ENCODE peak calls at places on chromosomes 2 and 18, in six cellular contexts. One of them, this sample, is unnamed.

GRCh38 chr2:9112079-9112721 is 94.4 kb upstream of the ASAP2 start:
- DNase-seq in IMR-90: peak
- DNase-seq in fibroblast of mammary gland: peak
- DNase-seq in K562: peak
- DNase-seq in cardiac muscle cell: peak
- DNase-seq in HCT116: peak
- DNase-seq in this sample: peak

GRCh38 chr2:229675569-229675968 is 38.8 kb downstream of the DNER start:
- DNase-seq in IMR-90: no peak
- DNase-seq in fibroblast of mammary gland: no peak
- DNase-seq in K562: no peak
- DNase-seq in cardiac muscle cell: no peak
- DNase-seq in HCT116: no peak
- DNase-seq in this sample: no peak

GRCh38 chr2:28643911-28644334 is 107.7 kb upstream of the PPP1CB start:
- DNase-seq in IMR-90: peak
- DNase-seq in fibroblast of mammary gland: peak
- DNase-seq in K562: no peak
- DNase-seq in cardiac muscle cell: no peak
- DNase-seq in HCT116: no peak
- DNase-seq in this sample: no peak

GRCh38 chr18:11752116-11752911 is 63.2 kb downstream of the GNAL start:
- DNase-seq in IMR-90: peak
- DNase-seq in fibroblast of mammary gland: peak
- DNase-seq in K562: peak
- DNase-seq in cardiac muscle cell: peak
- DNase-seq in HCT116: no peak
- DNase-seq in this sample: no peak

GRCh38 chr2:42359304-42359749 is 1.7 kb downstream of the COX7A2L start:
- DNase-seq in IMR-90: peak
- DNase-seq in fibroblast of mammary gland: no peak
- DNase-seq in K562: no peak
- DNase-seq in cardiac muscle cell: no peak
- DNase-seq in HCT116: no peak
- DNase-seq in this sample: no peak

GRCh38 chr2:51710222-51710621 is 678.3 kb upstream of the NRXN1 start:
- DNase-seq in IMR-90: no peak
- DNase-seq in fibroblast of mammary gland: no peak
- DNase-seq in K562: peak
- DNase-seq in cardiac muscle cell: peak
- DNase-seq in HCT116: peak
- DNase-seq in this sample: no peak

GRCh38 chr2:105934467-105934866 is 189.8 kb downstream of the NCK2 start:
- DNase-seq in IMR-90: no peak
- DNase-seq in fibroblast of mammary gland: no peak
- DNase-seq in K562: no peak
- DNase-seq in cardiac muscle cell: peak
- DNase-seq in HCT116: no peak
- DNase-seq in this sample: no peak

GRCh38 chr2:21772624-21773023 is 648.9 kb downstream of the TDRD15 start:
- DNase-seq in IMR-90: peak
- DNase-seq in fibroblast of mammary gland: peak
- DNase-seq in K562: no peak
- DNase-seq in cardiac muscle cell: no peak
- DNase-seq in HCT116: no peak
- DNase-seq in this sample: peak

GRCh38 chr2:112834379-112835014 is 2.1 kb downstream of the IL1B start:
- DNase-seq in IMR-90: no peak
- DNase-seq in fibroblast of mammary gland: peak
- DNase-seq in K562: no peak
- DNase-seq in cardiac muscle cell: no peak
- DNase-seq in HCT116: no peak
- DNase-seq in this sample: no peak

GRCh38 chr2:238286987-238287386 is 1.4 kb downstream of the PER2 start:
- DNase-seq in IMR-90: no peak
- DNase-seq in fibroblast of mammary gland: no peak
- DNase-seq in K562: no peak
- DNase-seq in cardiac muscle cell: no peak
- DNase-seq in HCT116: no peak
- DNase-seq in this sample: no peak

GRCh38 chr2:149634103-149634502 is 46.5 kb upstream of the MMADHC start:
- DNase-seq in IMR-90: no peak
- DNase-seq in fibroblast of mammary gland: no peak
- DNase-seq in K562: no peak
- DNase-seq in cardiac muscle cell: no peak
- DNase-seq in HCT116: no peak
- DNase-seq in this sample: no peak

GRCh38 chr18:9102391-9103216 is at the start of gene NDUFV2:
- DNase-seq in IMR-90: peak
- DNase-seq in fibroblast of mammary gland: peak
- DNase-seq in K562: peak
- DNase-seq in cardiac muscle cell: peak
- DNase-seq in HCT116: peak
- DNase-seq in this sample: peak

GRCh38 chr18:9103488-9103887 is 989 bp downstream of the NDUFV2 start:
- DNase-seq in IMR-90: peak
- DNase-seq in fibroblast of mammary gland: peak
- DNase-seq in K562: no peak
- DNase-seq in cardiac muscle cell: no peak
- DNase-seq in HCT116: no peak
- DNase-seq in this sample: no peak

GRCh38 chr18:9105420-9105819 is 2.9 kb downstream of the NDUFV2 start:
- DNase-seq in IMR-90: no peak
- DNase-seq in fibroblast of mammary gland: no peak
- DNase-seq in K562: no peak
- DNase-seq in cardiac muscle cell: no peak
- DNase-seq in HCT116: no peak
- DNase-seq in this sample: no peak

GRCh38 chr18:9106094-9106493 is 3.6 kb downstream of the NDUFV2 start:
- DNase-seq in IMR-90: no peak
- DNase-seq in fibroblast of mammary gland: no peak
- DNase-seq in K562: no peak
- DNase-seq in cardiac muscle cell: no peak
- DNase-seq in HCT116: no peak
- DNase-seq in this sample: no peak

DNA sequence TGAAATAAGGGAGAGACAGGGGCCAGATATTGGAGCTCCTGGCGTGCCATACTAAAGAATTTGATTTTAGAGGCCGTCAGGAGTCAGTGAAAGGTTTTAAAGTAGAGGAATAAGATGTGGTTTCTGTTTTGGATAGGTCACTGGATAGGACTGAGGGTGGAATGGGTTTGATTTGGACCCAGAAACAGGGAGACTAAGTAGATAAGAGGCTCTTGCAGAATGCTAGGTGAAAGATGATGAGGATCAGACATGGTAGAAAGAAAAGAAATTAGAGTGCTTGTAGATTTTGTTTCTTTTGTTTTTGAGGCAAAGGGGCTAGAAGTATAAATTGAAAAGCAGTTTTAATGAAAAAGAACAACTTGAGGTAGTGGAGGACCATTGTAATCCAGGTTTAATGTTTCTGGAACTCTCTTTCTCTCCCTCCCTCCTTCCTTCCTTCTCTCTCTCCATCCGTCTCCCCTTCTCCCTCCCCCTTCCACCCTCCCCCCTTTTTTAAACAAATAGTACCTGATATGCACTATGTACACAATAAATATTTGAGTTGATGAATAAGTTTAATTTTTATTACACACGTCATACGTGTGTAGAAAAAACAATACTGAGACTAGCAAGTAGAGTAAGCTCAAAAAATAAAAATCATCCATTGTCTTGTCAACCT is 1.9 kb downstream of the NDUFV2 start:
- DNase-seq in IMR-90: no peak
- DNase-seq in fibroblast of mammary gland: no peak
- DNase-seq in K562: peak
- DNase-seq in cardiac muscle cell: no peak
- DNase-seq in HCT116: no peak
- DNase-seq in this sample: no peak
- H3K4me3 ChIP-seq in IMR-90: peak
- H3K4me3 ChIP-seq in fibroblast of mammary gland: peak
- H3K4me3 ChIP-seq in K562: peak
- H3K4me3 ChIP-seq in cardiac muscle cell: peak
- H3K4me3 ChIP-seq in HCT116: peak
- H3K4me3 ChIP-seq in this sample: peak

GRCh38 chr2:240300261-240300821 is 135.1 kb upstream of the GPC1 start:
- DNase-seq in IMR-90: no peak
- DNase-seq in fibroblast of mammary gland: no peak
- DNase-seq in K562: no peak
- DNase-seq in cardiac muscle cell: no peak
- DNase-seq in HCT116: no peak
- DNase-seq in this sample: no peak
- TF ChIP-seq CTCF in IMR-90: no peak
- TF ChIP-seq CTCF in fibroblast of mammary gland: no peak
- TF ChIP-seq CTCF in K562: no peak
- TF ChIP-seq CTCF in cardiac muscle cell: no peak
- TF ChIP-seq CTCF in HCT116: no peak
- TF ChIP-seq CTCF in this sample: no peak

GRCh38 chr2:1650474-1650872 is 93.8 kb downstream of the PXDN start:
- DNase-seq in IMR-90: no peak
- DNase-seq in fibroblast of mammary gland: no peak
- DNase-seq in K562: no peak
- DNase-seq in cardiac muscle cell: no peak
- DNase-seq in HCT116: no peak
- DNase-seq in this sample: no peak
- H3K4me3 ChIP-seq in IMR-90: no peak
- H3K4me3 ChIP-seq in fibroblast of mammary gland: no peak
- H3K4me3 ChIP-seq in K562: no peak
- H3K4me3 ChIP-seq in cardiac muscle cell: no peak
- H3K4me3 ChIP-seq in HCT116: no peak
- H3K4me3 ChIP-seq in this sample: no peak

GRCh38 chr2:231928481-231928880 is 2.3 kb upstream of the NPPC start:
- DNase-seq in IMR-90: no peak
- DNase-seq in fibroblast of mammary gland: no peak
- DNase-seq in K562: no peak
- DNase-seq in cardiac muscle cell: peak
- DNase-seq in HCT116: no peak
- DNase-seq in this sample: no peak

GRCh38 chr2:231930601-231931281 is 4.5 kb upstream of the NPPC start:
- DNase-seq in IMR-90: no peak
- DNase-seq in fibroblast of mammary gland: peak
- DNase-seq in K562: no peak
- DNase-seq in cardiac muscle cell: no peak
- DNase-seq in HCT116: no peak
- DNase-seq in this sample: no peak

GRCh38 chr2:231928901-231929725 is 2.9 kb upstream of the NPPC start:
- DNase-seq in IMR-90: no peak
- DNase-seq in fibroblast of mammary gland: no peak
- DNase-seq in K562: no peak
- DNase-seq in cardiac muscle cell: no peak
- DNase-seq in HCT116: no peak
- DNase-seq in this sample: no peak

GRCh38 chr2:231931481-231931915 is 5.3 kb upstream of the NPPC start:
- DNase-seq in IMR-90: no peak
- DNase-seq in fibroblast of mammary gland: peak
- DNase-seq in K562: no peak
- DNase-seq in cardiac muscle cell: no peak
- DNase-seq in HCT116: no peak
- DNase-seq in this sample: no peak

DNA sequence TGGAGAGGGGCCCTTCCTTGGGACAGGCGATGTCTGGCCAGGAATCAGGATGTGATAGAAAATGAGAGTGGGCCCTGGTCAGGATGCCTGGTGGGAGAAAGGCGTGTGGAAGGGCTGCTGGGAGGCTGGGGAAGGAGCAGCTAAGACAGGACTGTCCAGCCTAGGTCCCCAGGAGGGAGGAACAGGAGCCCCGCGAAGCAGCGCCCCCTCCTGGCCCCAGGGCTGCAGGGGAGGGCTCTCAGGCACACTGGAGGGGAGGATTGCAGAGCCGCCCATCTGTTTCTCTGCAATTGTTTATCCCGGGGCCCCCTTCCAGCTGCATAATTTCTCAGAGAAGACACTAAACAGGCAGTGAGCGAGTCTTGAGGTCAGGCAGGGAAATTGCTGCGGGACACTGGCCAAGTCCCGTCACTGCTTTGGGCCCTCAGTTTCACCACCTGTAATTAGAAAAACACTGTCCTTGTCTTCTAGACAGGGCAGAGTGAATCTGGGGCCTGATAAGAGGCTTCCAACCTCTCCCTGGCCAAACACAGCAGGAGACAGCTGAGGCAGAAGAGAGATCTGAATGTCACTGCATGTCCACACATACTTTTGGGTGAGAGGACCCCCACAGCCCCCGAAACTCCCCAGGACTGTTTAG is 3.9 kb upstream of the NPPC start:
- DNase-seq in IMR-90: peak
- DNase-seq in fibroblast of mammary gland: peak
- DNase-seq in K562: peak
- DNase-seq in cardiac muscle cell: no peak
- DNase-seq in HCT116: no peak
- DNase-seq in this sample: no peak
- TF ChIP-seq CTCF in IMR-90: peak
- TF ChIP-seq CTCF in fibroblast of mammary gland: peak
- TF ChIP-seq CTCF in K562: peak
- TF ChIP-seq CTCF in cardiac muscle cell: peak
- TF ChIP-seq CTCF in HCT116: peak
- TF ChIP-seq CTCF in this sample: peak